ENCODE peak calls at places on chromosomes 5 and 9, in nine cellular contexts. V, U, E, B, D, R, F, K and C are unnamed samples.
A peak's percentile ranks its signal among the peaks of the same experiment; 100 is the strongest.

GRCh38 chr9:135575995-135576631 is 14.6 kb downstream of the PAEP start:
- DNase-seq in V (no peak), U (no peak), E (no peak), B (no peak), D (no peak), R (no peak), F (no peak), K (no peak), C (no peak)

GRCh38 chr5:19241690-19242089 is 746.3 kb downstream of the CDH18 start:
- DNase-seq in V (no peak), U (no peak), E (no peak), B (no peak), D (no peak), R (no peak), F (no peak), K (no peak), C (no peak)

GRCh38 chr5:147643142-147643541 is 133.3 kb upstream of the DPYSL3 start:
- DNase-seq in V (no peak), U (no peak), E (no peak), B (no peak), D (no peak), R (no peak), F (no peak), K (no peak), C (no peak)

GRCh38 chr9:19130436-19130835 is 3.1 kb upstream of the PLIN2 start:
- DNase-seq in V (no peak), U (no peak), E (no peak), B (no peak), D (no peak), R (no peak), F (no peak), K (no peak), C (no peak)

GRCh38 chr5:34530637-34531036 is 125.5 kb upstream of the RAI14 start:
- DNase-seq in V (no peak), U (no peak), E (no peak), B (no peak), D (no peak), R (no peak), F (no peak), K (no peak), C (no peak)

GRCh38 chr5:74801197-74801596 is 34.1 kb downstream of the NSA2 start:
- DNase-seq in V (no peak), U (no peak), E (no peak), B (no peak), D (no peak), R (no peak), F (no peak), K (no peak), C (no peak)

GRCh38 chr9:115883467-115884329 is 269.9 kb upstream of the PAPPA start:
- DNase-seq in V (no peak), U (no peak), E (peak; percentile 25), B (no peak), D (no peak), R (peak; percentile 50), F (peak; percentile 20), K (peak; percentile 46), C (no peak)

GRCh38 chr5:80216753-80217596 is 38.9 kb downstream of the SERINC5 start:
- DNase-seq in V (no peak), U (no peak), E (no peak), B (peak; percentile 92), D (no peak), R (no peak), F (peak; percentile 38), K (no peak), C (no peak)

GRCh38 chr5:152140391-152140790 is 215.7 kb upstream of the GLRA1 start:
- DNase-seq in V (no peak), U (no peak), E (no peak), B (no peak), D (no peak), R (no peak), F (no peak), K (no peak), C (no peak)

GRCh38 chr5:59745422-59745863 is 148.1 kb downstream of the PDE4D start:
- DNase-seq in V (no peak), U (no peak), E (no peak), B (peak; percentile 92), D (no peak), R (peak; percentile 43), F (no peak), K (no peak), C (no peak)

GRCh38 chr5:35898952-35899351 is 39.5 kb downstream of the CAPSL start:
- DNase-seq in V (no peak), U (no peak), E (no peak), B (no peak), D (no peak), R (no peak), F (no peak), K (no peak), C (no peak)

GRCh38 chr9:14263707-14264483 is 50.0 kb downstream of the NFIB start:
- DNase-seq in V (no peak), U (no peak), E (no peak), B (no peak), D (no peak), R (no peak), F (no peak), K (no peak), C (no peak)

GRCh38 chr5:115850771-115851416 is 9.2 kb downstream of the AP3S1 start:
- DNase-seq in V (no peak), U (no peak), E (no peak), B (no peak), D (no peak), R (no peak), F (no peak), K (no peak), C (no peak)

GRCh38 chr9:136665111-136665703 is 2.5 kb downstream of the EGFL7 start:
- DNase-seq in V (no peak), U (no peak), E (no peak), B (no peak), D (no peak), R (no peak), F (peak; percentile 75), K (no peak), C (no peak)

GRCh38 chr9:105647595-105648349 is 14.5 kb upstream of the TAL2 start:
- DNase-seq in V (no peak), U (no peak), E (no peak), B (no peak), D (no peak), R (no peak), F (no peak), K (no peak), C (peak; percentile 24)

GRCh38 chr9:97293207-97293721 is 14.2 kb upstream of the CCDC180 start:
- DNase-seq in V (no peak), U (no peak), E (no peak), B (no peak), D (no peak), R (no peak), F (no peak), K (peak; percentile 62), C (peak; percentile 36)

GRCh38 chr5:96459313-96460109 is 26.5 kb upstream of the PCSK1 start:
- DNase-seq in V (no peak), U (no peak), E (no peak), B (no peak), D (no peak), R (no peak), F (no peak), K (peak; percentile 83), C (no peak)

GRCh38 chr9:108869092-108869725 is 7.1 kb downstream of the ACTL7A start:
- DNase-seq in V (no peak), U (no peak), E (peak; percentile 31), B (no peak), D (no peak), R (peak; percentile 72), F (no peak), K (peak; percentile 57), C (no peak)